ENCODE peak calls at places on chromosome 9, in four cellular contexts. I is IMR-90, Y is RWPE1, F is adrenal gland. L is an unnamed sample.

GRCh38 chr9:37371565-37372464 is 50.7 kb upstream of the GRHPR start:
- DNase-seq in Y (no peak), F (no peak), I (peak), L (no peak)

GRCh38 chr9:35660966-35661413 is 2.9 kb downstream of the CCDC107 start:
- DNase-seq in Y (no peak), I (peak), F (peak), L (no peak)

GRCh38 chr9:33446507-33447403 is 638 bp downstream of the AQP3 start:
- DNase-seq in I (peak), F (peak), Y (peak), L (no peak)

GRCh38 chr9:133119461-133120342 is 1.3 kb downstream of the RALGDS start:
- DNase-seq in F (no peak), I (peak), Y (peak), L (no peak)

GRCh38 chr9:102521097-102521755 is 473.9 kb upstream of the CYLC2 start:
- DNase-seq in I (no peak), Y (peak), F (no peak), L (no peak)

GRCh38 chr9:107888773-107889227 is 399.2 kb upstream of the KLF4 start:
- DNase-seq in F (no peak), Y (no peak), I (no peak), L (no peak)

GRCh38 chr9:108386859-108387384 is 468.9 kb downstream of the ACTL7B start:
- DNase-seq in Y (peak), F (no peak), I (peak), L (no peak)

GRCh38 chr9:88243736-88244135 is 105.5 kb upstream of the SPATA31C2 start:
- DNase-seq in Y (no peak), F (no peak), I (no peak), L (no peak)

GRCh38 chr9:81391457-81391825 is 297.9 kb downstream of the TLE1 start:
- DNase-seq in I (no peak), F (no peak), Y (peak), L (no peak)

GRCh38 chr9:2489838-2490314 is 131.7 kb upstream of the VLDLR start:
- DNase-seq in I (peak), Y (no peak), F (no peak), L (no peak)

GRCh38 chr9:70406446-70406862 is 8.0 kb downstream of the KLF9 start:
- DNase-seq in F (no peak), I (peak), Y (no peak), L (no peak)

GRCh38 chr9:84314306-84314705 is 26.3 kb downstream of the SLC28A3 start:
- DNase-seq in F (no peak), Y (no peak), I (peak), L (no peak)

GRCh38 chr9:121652037-121652837 is 803 bp downstream of the DAB2IP start:
- DNase-seq in F (peak), Y (no peak), I (no peak), L (no peak)

GRCh38 chr9:128145536-128145935 is 3.7 kb upstream of the LCN2 start:
- DNase-seq in I (no peak), F (no peak), Y (peak), L (no peak)

GRCh38 chr9:120942186-120943001 is 15.8 kb upstream of the TRAF1 start:
- DNase-seq in I (no peak), F (peak), Y (no peak), L (no peak)

GRCh38 chr9:91495450-91495849 is 71.8 kb upstream of the NFIL3 start:
- DNase-seq in F (no peak), Y (peak), I (peak), L (no peak)

GRCh38 chr9:102986425-102986824 is 8.7 kb upstream of the CYLC2 start:
- DNase-seq in F (no peak), I (no peak), Y (no peak), L (no peak)

GRCh38 chr9:69325409-69326212 is 596 bp downstream of the ENTREP1 start:
- DNase-seq in Y (no peak), F (peak), I (no peak), L (no peak)

GRCh38 chr9:76756273-76756650 is 8.0 kb upstream of the PCA3 start:
- DNase-seq in F (peak), I (peak), Y (peak), L (peak)

GRCh38 chr9:18700714-18701113 is 226.8 kb downstream of the ADAMTSL1 start:
- DNase-seq in F (no peak), Y (no peak), I (no peak), L (no peak)

GRCh38 chr9:16867571-16868311 is 2.7 kb downstream of the BNC2 start:
- DNase-seq in F (peak), I (peak), Y (no peak), L (no peak)

GRCh38 chr9:134960701-134961181 is 43.0 kb upstream of the FCN1 start:
- DNase-seq in I (no peak), Y (no peak), F (no peak), L (no peak)

GRCh38 chr9:111451570-111451969 is 32.6 kb downstream of the ECPAS start:
- DNase-seq in Y (no peak), F (no peak), I (no peak), L (no peak)

GRCh38 chr9:121288874-121289553 is 21.1 kb downstream of the GSN start:
- DNase-seq in Y (no peak), F (peak), I (peak), L (no peak)

GRCh38 chr9:110340306-110340705 is 2.6 kb upstream of the TXNDC8 start:
- DNase-seq in Y (no peak), F (no peak), I (no peak), L (peak)

GRCh38 chr9:108057421-108058136 is 568.0 kb upstream of the KLF4 start:
- DNase-seq in F (peak), Y (peak), I (peak), L (peak)

GRCh38 chr9:16521868-16522381 is 348.5 kb downstream of the BNC2 start:
- DNase-seq in I (peak), Y (peak), F (peak), L (no peak)

GRCh38 chr9:107246259-107247254 is 36.5 kb upstream of the RAD23B start:
- DNase-seq in Y (no peak), F (no peak), I (peak), L (no peak)

GRCh38 chr9:121275781-121276658 is 8.1 kb downstream of the GSN start:
- DNase-seq in Y (no peak), I (no peak), F (no peak), L (no peak)

GRCh38 chr9:70954126-70954525 is 167.3 kb downstream of the TRPM3 start:
- DNase-seq in Y (peak), F (no peak), I (peak), L (no peak)

GRCh38 chr9:76905984-76906861 is at the start of gene PRUNE2:
- DNase-seq in I (peak), F (peak), Y (peak), L (peak)

GRCh38 chr9:76624381-76625048 is 139.7 kb upstream of the PCA3 start:
- DNase-seq in I (no peak), Y (no peak), F (no peak), L (no peak)

GRCh38 chr9:131773911-131774379 is 34.1 kb upstream of the RAPGEF1 start:
- DNase-seq in F (peak), Y (peak), I (peak), L (peak)

GRCh38 chr9:84511651-84512050 is 157.9 kb upstream of the NTRK2 start:
- DNase-seq in Y (no peak), F (no peak), I (no peak), L (no peak)

GRCh38 chr9:120965344-120966004 is 38.9 kb upstream of the TRAF1 start:
- DNase-seq in Y (no peak), F (no peak), I (no peak), L (no peak)

L was measured in NCI-H460.